ENCODE peak calls at places on chromosomes 6 and 20, in eight cellular contexts. L is neuronal stem cell; C is CD8-positive, alpha-beta T cell; Z is astrocyte; R is endothelial cell of umbilical vein; H is pancreas; A is cardiac muscle cell; U is heart left ventricle. F is an unnamed sample.

GRCh38 chr20:3740600-3741301 is 8.3 kb downstream of the HSPA12B start:
- DNase-seq in L (no peak), C (no peak), Z (no peak), R (no peak), H (no peak), A (no peak), U (no peak), F (no peak)

GRCh38 chr6:158067436-158068015 is 85.9 kb downstream of the SYNJ2 start:
- DNase-seq in L (no peak), C (no peak), Z (no peak), R (no peak), H (no peak), A (no peak), U (no peak), F (peak; percentile 66)

GRCh38 chr6:69813508-69813907 is 16.7 kb upstream of the LMBRD1 start:
- DNase-seq in L (no peak), C (no peak), Z (no peak), R (no peak), H (no peak), A (no peak), U (no peak), F (no peak)

GRCh38 chr6:2914318-2914660 is 11.2 kb upstream of the SERPINB9 start:
- DNase-seq in L (no peak), C (no peak), Z (no peak), R (no peak), H (no peak), A (no peak), U (no peak), F (no peak)

GRCh38 chr20:51696304-51697118 is 71.7 kb downstream of the ATP9A start:
- DNase-seq in L (no peak), C (no peak), Z (peak; percentile 32), R (peak; percentile 65), H (no peak), A (peak; percentile 61), U (no peak), F (no peak)

GRCh38 chr6:27553123-27553904 is 80.4 kb upstream of the ZNF184 start:
- DNase-seq in L (no peak), C (no peak), Z (peak; percentile 31), R (peak; percentile 7), H (no peak), A (peak; percentile 31), U (no peak), F (no peak)

GRCh38 chr6:25630508-25631229 is 21.3 kb upstream of the SCGN start:
- DNase-seq in L (no peak), C (no peak), Z (no peak), R (no peak), H (no peak), A (no peak), U (no peak), F (no peak)

GRCh38 chr20:11814276-11814675 is 103.4 kb upstream of the BTBD3 start:
- DNase-seq in L (no peak), C (no peak), Z (peak; percentile 95), R (no peak), H (no peak), A (peak; percentile 29), U (no peak), F (no peak)

GRCh38 chr6:106223300-106223930 is 102.1 kb downstream of the ATG5 start:
- DNase-seq in L (peak; percentile 50), C (peak; percentile 47), Z (peak; percentile 51), R (peak; percentile 75), H (no peak), A (peak; percentile 83), U (peak; percentile 51), F (no peak)

GRCh38 chr6:131172237-131172636 is 37.0 kb downstream of the AKAP7 start:
- DNase-seq in L (no peak), C (no peak), Z (peak; percentile 22), R (no peak), H (no peak), A (peak; percentile 18), U (no peak), F (no peak)

GRCh38 chr20:37954626-37955025 is 51.7 kb downstream of the VSTM2L start:
- DNase-seq in L (no peak), C (no peak), Z (no peak), R (no peak), H (no peak), A (no peak), U (no peak), F (no peak)

GRCh38 chr6:130749402-130749801 is 77.8 kb upstream of the SMLR1 start:
- DNase-seq in L (no peak), C (no peak), Z (no peak), R (no peak), H (no peak), A (no peak), U (no peak), F (no peak)

GRCh38 chr6:154249499-154250298 is 106.9 kb downstream of the IPCEF1 start:
- DNase-seq in L (no peak), C (no peak), Z (no peak), R (no peak), H (no peak), A (no peak), U (no peak), F (no peak)

GRCh38 chr6:170423030-170423429 is 116.5 kb downstream of the FAM120B start:
- DNase-seq in L (no peak), C (no peak), Z (no peak), R (no peak), H (no peak), A (no peak), U (no peak), F (no peak)

GRCh38 chr6:111985202-111985731 is 68.6 kb upstream of the CCN6 start:
- DNase-seq in L (no peak), C (peak; percentile 25), Z (peak; percentile 99), R (peak; percentile 58), H (no peak), A (peak; percentile 59), U (no peak), F (no peak)

GRCh38 chr20:38286586-38287502 is 17.1 kb upstream of the BPI start:
- DNase-seq in L (no peak), C (no peak), Z (peak; percentile 52), R (no peak), H (no peak), A (peak; percentile 76), U (peak; percentile 71), F (no peak)

GRCh38 chr6:147234685-147235084 is 30.5 kb downstream of the STXBP5 start:
- DNase-seq in L (no peak), C (no peak), Z (no peak), R (no peak), H (no peak), A (no peak), U (no peak), F (no peak)

DNA sequence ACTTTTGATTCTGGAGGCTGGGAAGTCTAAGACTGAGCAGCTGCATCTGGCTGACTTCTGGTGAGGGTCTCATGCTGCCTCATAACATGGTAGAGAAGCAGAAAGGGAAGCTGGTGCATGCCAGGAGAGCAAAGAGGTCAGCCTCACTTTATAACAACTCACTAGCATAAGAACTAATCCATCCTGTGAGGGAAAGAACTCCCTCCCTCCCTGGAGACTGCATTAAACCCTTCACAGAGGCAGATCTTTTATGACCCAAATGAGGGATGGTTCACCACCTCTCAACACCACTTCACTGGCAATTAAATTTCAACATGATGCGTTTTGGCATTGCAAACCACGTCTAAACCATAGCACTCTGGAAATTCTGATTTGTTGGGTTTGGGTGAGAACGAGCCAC is 33.9 kb downstream of the STXBP5 start:
- DNase-seq in L (no peak), C (no peak), Z (no peak), R (no peak), H (no peak), A (no peak), U (no peak), F (no peak)
- H3K36me3 ChIP-seq in L (peaks cover 19% of the 10 kb centered on the region), C (peaks cover 4% of the 10 kb centered on the region), Z (peaks cover 6% of the 10 kb centered on the region), R (peaks cover 3% of the 10 kb centered on the region), H (peaks cover 6% of the 10 kb centered on the region), A (no peaks in the 10 kb centered on the region), U (peaks cover 2% of the 10 kb centered on the region), F (no peaks in the 10 kb centered on the region)

GRCh38 chr20:59297641-59298040 is 2.8 kb upstream of the EDN3 start:
- DNase-seq in L (no peak), C (no peak), Z (no peak), R (no peak), H (no peak), A (no peak), U (no peak), F (no peak)
- H3K36me3 ChIP-seq in L (no peaks in the 10 kb centered on the region), C (no peaks in the 10 kb centered on the region), Z (no peaks in the 10 kb centered on the region), R (no peaks in the 10 kb centered on the region), H (no peaks in the 10 kb centered on the region), A (no peaks in the 10 kb centered on the region), U (no peaks in the 10 kb centered on the region), F (no peaks in the 10 kb centered on the region)

GRCh38 chr20:62198931-62199330 is 16.1 kb downstream of the MTG2 start:
- DNase-seq in L (no peak), C (no peak), Z (no peak), R (no peak), H (peak; percentile 44), A (no peak), U (no peak), F (peak; percentile 54)
- H3K36me3 ChIP-seq in L (peaks cover 73% of the 10 kb centered on the region), C (peaks cover 28% of the 10 kb centered on the region), Z (peaks cover 14% of the 10 kb centered on the region), R (no peaks in the 10 kb centered on the region), H (peaks cover 49% of the 10 kb centered on the region), A (peaks cover 31% of the 10 kb centered on the region), U (peaks cover 73% of the 10 kb centered on the region), F (peaks cover 20% of the 10 kb centered on the region)

GRCh38 chr6:52546678-52547077 is 30.2 kb downstream of the TRAM2 start:
- DNase-seq in L (no peak), C (no peak), Z (no peak), R (no peak), H (no peak), A (no peak), U (no peak), F (no peak)

GRCh38 chr6:52549428-52549827 is 27.4 kb downstream of the TRAM2 start:
- DNase-seq in L (no peak), C (no peak), Z (no peak), R (peak; percentile 30), H (no peak), A (no peak), U (no peak), F (no peak)

GRCh38 chr6:52547647-52548352 is 29.1 kb downstream of the TRAM2 start:
- DNase-seq in L (no peak), C (no peak), Z (peak; percentile 65), R (no peak), H (no peak), A (peak; percentile 53), U (no peak), F (no peak)

GRCh38 chr6:52548999-52549398 is 27.9 kb downstream of the TRAM2 start:
- DNase-seq in L (no peak), C (no peak), Z (no peak), R (no peak), H (no peak), A (no peak), U (no peak), F (no peak)

GRCh38 chr6:52548353-52548713 is 28.5 kb downstream of the TRAM2 start:
- DNase-seq in L (no peak), C (no peak), Z (no peak), R (no peak), H (no peak), A (no peak), U (no peak), F (no peak)
- H3K36me3 ChIP-seq in L (no peaks in the 10 kb centered on the region), C (no peaks in the 10 kb centered on the region), Z (peaks cover 10% of the 10 kb centered on the region), R (no peaks in the 10 kb centered on the region), H (no peaks in the 10 kb centered on the region), A (no peaks in the 10 kb centered on the region), U (no peaks in the 10 kb centered on the region), F (no peaks in the 10 kb centered on the region)

GRCh38 chr6:169224185-169224695 is 29.4 kb downstream of the THBS2 start:
- DNase-seq in L (no peak), C (no peak), Z (peak; percentile 87), R (no peak), H (no peak), A (peak; percentile 93), U (peak; percentile 41), F (peak; percentile 54)
- H3K36me3 ChIP-seq in L (no peaks in the 10 kb centered on the region), C (no peaks in the 10 kb centered on the region), Z (peaks cover 46% of the 10 kb centered on the region), R (no peaks in the 10 kb centered on the region), H (no peaks in the 10 kb centered on the region), A (no peaks in the 10 kb centered on the region), U (no peaks in the 10 kb centered on the region), F (no peaks in the 10 kb centered on the region)